ENCODE peak calls at places on chromosomes 5 and 9, in eight cellular contexts. H is lower leg skin, C is IMR-90, W is psoas muscle, P is dorsolateral prefrontal cortex, K is body of pancreas, Q is mucosa of descending colon, X is PC-3. N is an unnamed sample.

GRCh38 chr5:172162348-172162747 is 25.7 kb downstream of the STK10 start:
- DNase-seq in H (no peak), C (peak; percentile 50), W (no peak), P (no peak), K (no peak), Q (no peak), X (peak; percentile 28), N (peak; percentile 53)

GRCh38 chr5:20323323-20323722 is 335.3 kb upstream of the CDH18 start:
- DNase-seq in H (no peak), C (no peak), W (no peak), P (no peak), K (no peak), Q (no peak), X (no peak), N (no peak)

GRCh38 chr5:139820130-139820529 is 24.5 kb downstream of the PSD2 start:
- DNase-seq in H (no peak), C (no peak), W (no peak), P (no peak), K (no peak), Q (no peak), X (no peak), N (no peak)

GRCh38 chr5:55577353-55578060 is 42.7 kb upstream of the PLPP1 start:
- DNase-seq in H (no peak), C (no peak), W (peak; percentile 64), P (no peak), K (no peak), Q (no peak), X (no peak), N (peak; percentile 91)

GRCh38 chr5:154384480-154385235 is 61.1 kb upstream of the SAP30L start:
- DNase-seq in H (no peak), C (no peak), W (no peak), P (no peak), K (no peak), Q (peak; percentile 13), X (no peak), N (no peak)

GRCh38 chr5:137672001-137672400 is 63.9 kb downstream of the KLHL3 start:
- DNase-seq in H (peak; percentile 70), C (no peak), W (no peak), P (no peak), K (peak; percentile 91), Q (peak; percentile 11), X (no peak), N (no peak)

GRCh38 chr5:170342153-170342552 is 44.6 kb upstream of the LCP2 start:
- DNase-seq in H (peak; percentile 84), C (no peak), W (no peak), P (no peak), K (no peak), Q (no peak), X (no peak), N (no peak)

GRCh38 chr5:137300411-137301240 is 198.5 kb downstream of the SPOCK1 start:
- DNase-seq in H (peak; percentile 37), C (peak; percentile 65), W (no peak), P (no peak), K (peak; percentile 20), Q (no peak), X (peak; percentile 27), N (peak; percentile 90)

GRCh38 chr5:16740046-16740445 is 123.2 kb upstream of the RETREG1 start:
- DNase-seq in H (peak; percentile 40), C (no peak), W (no peak), P (no peak), K (no peak), Q (no peak), X (no peak), N (no peak)

GRCh38 chr5:16737620-16738364 is 121.0 kb upstream of the RETREG1 start:
- DNase-seq in H (no peak), C (no peak), W (no peak), P (no peak), K (no peak), Q (peak; percentile 48), X (no peak), N (no peak)

GRCh38 chr5:16742938-16743337 is 126.1 kb upstream of the RETREG1 start:
- DNase-seq in H (no peak), C (peak; percentile 61), W (no peak), P (no peak), K (no peak), Q (no peak), X (peak; percentile 16), N (no peak)

GRCh38 chr5:16740476-16740875 is 123.7 kb upstream of the RETREG1 start:
- DNase-seq in H (no peak), C (no peak), W (no peak), P (no peak), K (no peak), Q (no peak), X (no peak), N (no peak)

GRCh38 chr5:16741007-16741406 is 124.2 kb upstream of the RETREG1 start:
- DNase-seq in H (no peak), C (peak; percentile 43), W (no peak), P (no peak), K (no peak), Q (no peak), X (no peak), N (peak; percentile 75)
- TF ChIP-seq CTCF in H (no peak), C (peak; percentile 6), W (no peak), P (no peak), K (no peak), Q (no peak), X (peak; percentile 40), N (no peak)

GRCh38 chr5:107887181-107887580 is 216.4 kb upstream of the EFNA5 start:
- DNase-seq in H (no peak), C (no peak), W (no peak), P (no peak), K (no peak), Q (no peak), X (no peak), N (no peak)
- H3K4me3 ChIP-seq in H (no peak overlapping the region), C (no peak overlapping the region), W (no peak overlapping the region), P (peak overlapping the region; percentile 8), K (no peak overlapping the region), Q (no peak overlapping the region), X (no peak overlapping the region), N (no peak overlapping the region)

DNA sequence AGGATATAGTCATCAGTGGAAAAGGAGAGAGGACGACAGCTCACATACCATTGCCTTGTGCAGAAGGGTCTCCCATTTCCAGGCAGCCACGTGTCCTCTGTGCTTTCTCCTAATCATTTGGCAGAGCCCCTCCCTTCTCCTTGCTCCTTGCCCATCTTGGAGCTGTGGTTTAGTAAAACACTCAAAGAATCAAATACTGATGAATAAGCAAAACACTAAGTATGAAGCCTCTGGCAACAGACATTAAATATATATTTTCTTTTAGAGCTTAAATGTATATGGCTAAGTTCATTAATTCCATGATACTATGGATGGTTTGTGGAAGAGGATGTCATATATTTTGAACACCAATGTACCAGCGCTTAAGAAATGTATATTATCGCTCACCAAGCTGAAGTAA is 278.5 kb downstream of the SAXO1 start:
- DNase-seq in H (no peak), C (no peak), W (no peak), P (no peak), K (no peak), Q (no peak), X (no peak), N (no peak)
- TF ChIP-seq CTCF in H (no peak), C (no peak), W (no peak), P (no peak), K (no peak), Q (no peak), X (no peak), N (no peak)

GRCh38 chr9:91159664-91160121 is 202.0 kb downstream of the AUH start:
- DNase-seq in H (peak; percentile 81), C (no peak), W (peak; percentile 80), P (no peak), K (peak; percentile 27), Q (peak; percentile 72), X (no peak), N (no peak)
- H3K4me3 ChIP-seq in H (no peak overlapping the region), C (no peak overlapping the region), W (peak overlapping the region; percentile 39), P (no peak overlapping the region), K (no peak overlapping the region), Q (no peak overlapping the region), X (no peak overlapping the region), N (no peak overlapping the region)

GRCh38 chr9:7363777-7364477 is 435.7 kb downstream of the DMAC1 start:
- DNase-seq in H (no peak), C (no peak), W (no peak), P (no peak), K (no peak), Q (no peak), X (no peak), N (no peak)

GRCh38 chr9:7354704-7355103 is 444.9 kb downstream of the DMAC1 start:
- DNase-seq in H (no peak), C (no peak), W (no peak), P (no peak), K (no peak), Q (no peak), X (no peak), N (no peak)

GRCh38 chr9:7358876-7359275 is 440.7 kb downstream of the DMAC1 start:
- DNase-seq in H (no peak), C (no peak), W (no peak), P (no peak), K (no peak), Q (no peak), X (no peak), N (no peak)

GRCh38 chr9:7366121-7366520 is 433.5 kb downstream of the DMAC1 start:
- DNase-seq in H (no peak), C (peak; percentile 62), W (no peak), P (no peak), K (no peak), Q (no peak), X (no peak), N (peak; percentile 27)

DNA sequence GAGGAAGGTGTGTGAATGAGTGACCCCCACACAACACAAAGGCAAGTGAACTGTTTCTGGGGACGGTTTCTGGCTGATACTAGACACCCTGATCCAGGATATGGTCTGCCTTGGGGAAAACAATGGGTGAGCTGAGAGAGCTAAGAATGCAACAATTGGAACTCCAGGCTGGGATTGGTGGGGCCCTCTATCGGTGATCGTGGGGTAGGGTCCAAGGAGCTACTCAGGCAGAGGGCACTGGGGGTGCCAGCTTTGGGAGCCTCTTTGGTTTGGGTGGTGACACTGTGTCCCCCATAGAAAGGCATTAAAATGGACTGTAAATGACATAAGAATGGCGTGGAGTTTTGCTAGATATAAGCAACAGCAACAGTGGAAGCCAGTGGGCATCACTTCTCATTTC is 439.1 kb downstream of the DMAC1 start:
- DNase-seq in H (no peak), C (no peak), W (no peak), P (no peak), K (no peak), Q (no peak), X (no peak), N (no peak)
- TF ChIP-seq CTCF in H (no peak), C (no peak), W (no peak), P (no peak), K (no peak), Q (no peak), X (no peak), N (no peak)